ENCODE peak calls at places on chromosome 22, in nine cellular contexts. W is PC-9, V is fibroblast of lung, Q is HCT116, E is mesenchymal stem cell, G is K562, O is endothelial cell of umbilical vein, Y is hepatocyte, K is keratinocyte. P is an unnamed sample.

GRCh38 chr22:46576556-46577351 is 39.3 kb upstream of the CELSR1 start:
- DNase-seq in W (peak), V (peak), Q (no peak), E (peak), G (peak), O (no peak), Y (peak), K (no peak), P (peak)

GRCh38 chr22:26718488-26718887 is 61.1 kb downstream of the MIAT start:
- DNase-seq in W (no peak), V (no peak), Q (no peak), E (no peak), G (no peak), O (no peak), Y (no peak), K (no peak), P (no peak)

GRCh38 chr22:46028069-46028991 is 51.4 kb upstream of the WNT7B start:
- DNase-seq in W (no peak), V (no peak), Q (no peak), E (no peak), G (no peak), O (no peak), Y (no peak), K (no peak), P (no peak)

GRCh38 chr22:33381531-33382406 is 323.6 kb upstream of the SYN3 start:
- DNase-seq in W (no peak), V (no peak), Q (no peak), E (no peak), G (no peak), O (no peak), Y (no peak), K (no peak), P (no peak)

GRCh38 chr22:27116295-27116694 is 458.9 kb downstream of the MIAT start:
- DNase-seq in W (no peak), V (no peak), Q (no peak), E (no peak), G (no peak), O (no peak), Y (no peak), K (no peak), P (no peak)

GRCh38 chr22:46963672-46964545 is 201.5 kb downstream of the TBC1D22A start:
- DNase-seq in W (no peak), V (no peak), Q (no peak), E (no peak), G (no peak), O (peak), Y (no peak), K (no peak), P (no peak)

GRCh38 chr22:23509571-23510302 is 70.4 kb downstream of the IGLL1 start:
- DNase-seq in W (no peak), V (no peak), Q (no peak), E (peak), G (no peak), O (peak), Y (no peak), K (no peak), P (no peak)

GRCh38 chr22:32752326-32752725 is 49.2 kb upstream of the TIMP3 start:
- DNase-seq in W (no peak), V (no peak), Q (no peak), E (no peak), G (no peak), O (no peak), Y (no peak), K (no peak), P (no peak)

GRCh38 chr22:43128928-43129424 is 14.2 kb downstream of the MCAT start:
- DNase-seq in W (peak), V (no peak), Q (no peak), E (no peak), G (peak), O (no peak), Y (peak), K (no peak), P (no peak)

GRCh38 chr22:26673485-26673884 is 16.1 kb downstream of the MIAT start:
- DNase-seq in W (no peak), V (peak), Q (no peak), E (peak), G (peak), O (no peak), Y (peak), K (peak), P (no peak)

GRCh38 chr22:50326225-50326958 is 420 bp downstream of the DENND6B start:
- DNase-seq in W (no peak), V (no peak), Q (no peak), E (no peak), G (no peak), O (no peak), Y (no peak), K (no peak), P (no peak)

GRCh38 chr22:30557243-30557642 is 10.7 kb upstream of the SEC14L6 start:
- DNase-seq in W (no peak), V (no peak), Q (no peak), E (no peak), G (no peak), O (no peak), Y (no peak), K (no peak), P (peak)

GRCh38 chr22:27420817-27421361 is 380.7 kb downstream of the MN1 start:
- DNase-seq in W (peak), V (peak), Q (no peak), E (no peak), G (no peak), O (peak), Y (peak), K (peak), P (no peak)

GRCh38 chr22:30190619-30191018 is 55.9 kb downstream of the LIF start:
- DNase-seq in W (no peak), V (no peak), Q (no peak), E (no peak), G (no peak), O (no peak), Y (no peak), K (no peak), P (no peak)

GRCh38 chr22:36027579-36027959 is 1.1 kb downstream of the RBFOX2 start:
- DNase-seq in W (no peak), V (no peak), Q (no peak), E (peak), G (no peak), O (no peak), Y (peak), K (no peak), P (no peak)

GRCh38 chr22:38755155-38755910 is 465 bp downstream of the SUN2 start:
- DNase-seq in W (peak), V (peak), Q (no peak), E (peak), G (peak), O (peak), Y (peak), K (no peak), P (peak)

GRCh38 chr22:25069758-25070461 is 117.4 kb downstream of the KIAA1671 start:
- DNase-seq in W (no peak), V (no peak), Q (no peak), E (peak), G (no peak), O (peak), Y (no peak), K (no peak), P (no peak)

GRCh38 chr22:46107089-46107664 is 43.1 kb upstream of the PPARA start:
- DNase-seq in W (no peak), V (no peak), Q (no peak), E (no peak), G (no peak), O (no peak), Y (no peak), K (no peak), P (no peak)

GRCh38 chr22:49321477-49322055 is 506.1 kb downstream of the BRD1 start:
- DNase-seq in W (no peak), V (no peak), Q (no peak), E (no peak), G (no peak), O (no peak), Y (no peak), K (no peak), P (peak)

GRCh38 chr22:49330421-49331222 is 497.1 kb downstream of the BRD1 start:
- DNase-seq in W (no peak), V (no peak), Q (no peak), E (no peak), G (no peak), O (no peak), Y (no peak), K (no peak), P (no peak)

GRCh38 chr22:41831383-41831782 is 1.5 kb upstream of the SREBF2 start:
- DNase-seq in W (no peak), V (peak), Q (no peak), E (peak), G (no peak), O (peak), Y (no peak), K (no peak), P (no peak)

GRCh38 chr22:41833369-41834004 is 582 bp downstream of the SREBF2 start:
- DNase-seq in W (peak), V (peak), Q (no peak), E (peak), G (peak), O (peak), Y (peak), K (no peak), P (no peak)

GRCh38 chr22:41830174-41830573 is 2.7 kb upstream of the SREBF2 start:
- DNase-seq in W (no peak), V (no peak), Q (no peak), E (no peak), G (no peak), O (no peak), Y (no peak), K (no peak), P (peak)

GRCh38 chr22:41832553-41833368 is at the start of gene SREBF2:
- DNase-seq in W (peak), V (peak), Q (peak), E (peak), G (peak), O (peak), Y (peak), K (peak), P (peak)

GRCh38 chr22:41831828-41832552 is 915 bp upstream of the SREBF2 start:
- DNase-seq in W (no peak), V (no peak), Q (no peak), E (no peak), G (no peak), O (no peak), Y (no peak), K (no peak), P (no peak)
- H2AFZ ChIP-seq in W (peak), V (peak), Q (no peak), E (peak), G (peak), O (peak), Y (no peak), K (peak), P (no peak)

DNA sequence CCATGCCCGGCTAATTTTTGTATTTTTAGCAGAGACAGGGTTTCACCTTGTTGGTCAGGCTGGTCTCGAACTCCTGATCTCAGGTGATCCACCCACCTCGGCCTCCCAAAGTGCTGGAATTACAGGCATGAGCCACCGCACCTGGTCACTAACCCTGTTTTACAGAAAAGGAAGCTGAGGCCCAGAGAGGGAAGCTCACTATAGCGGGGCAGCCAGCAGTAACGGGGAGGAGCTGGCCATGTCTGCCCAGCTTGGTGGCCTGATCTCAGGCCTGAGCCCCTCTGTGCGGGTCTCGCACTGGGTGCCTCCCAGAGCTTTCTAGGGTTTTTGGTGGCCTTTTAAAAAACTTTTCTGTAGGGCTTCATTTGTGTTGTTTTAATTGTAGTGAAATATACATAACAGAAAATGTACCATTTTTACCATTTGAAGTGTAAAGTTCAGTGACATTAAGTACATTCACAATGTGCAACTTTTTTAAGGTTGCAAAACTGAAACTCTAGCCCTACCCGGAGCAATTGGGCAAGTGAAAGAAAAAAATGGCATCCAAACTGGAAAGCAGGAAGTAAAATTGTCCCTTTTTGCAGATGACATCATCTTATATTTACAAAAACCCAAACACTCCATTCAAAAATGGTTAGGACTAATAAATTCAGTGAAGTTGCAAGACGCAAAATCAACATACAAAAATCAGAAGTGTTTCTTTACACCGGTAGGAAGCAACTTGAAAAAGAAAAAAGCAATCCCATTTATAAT is 14.5 kb upstream of the CYTH4 start:
- DNase-seq in W (no peak), V (peak), Q (no peak), E (peak), G (no peak), O (no peak), Y (no peak), K (no peak), P (peak)
- H2AFZ ChIP-seq in W (peak), V (no peak), Q (no peak), E (no peak), G (peak), O (peak), Y (no peak), K (no peak), P (no peak)

GRCh38 chr22:17272511-17272991 is 53.3 kb upstream of the ADA2 start:
- DNase-seq in W (no peak), V (no peak), Q (no peak), E (no peak), G (no peak), O (no peak), Y (no peak), K (no peak), P (peak)
- H2AFZ ChIP-seq in W (no peak), V (no peak), Q (no peak), E (no peak), G (no peak), O (no peak), Y (no peak), K (no peak), P (peak)

DNA sequence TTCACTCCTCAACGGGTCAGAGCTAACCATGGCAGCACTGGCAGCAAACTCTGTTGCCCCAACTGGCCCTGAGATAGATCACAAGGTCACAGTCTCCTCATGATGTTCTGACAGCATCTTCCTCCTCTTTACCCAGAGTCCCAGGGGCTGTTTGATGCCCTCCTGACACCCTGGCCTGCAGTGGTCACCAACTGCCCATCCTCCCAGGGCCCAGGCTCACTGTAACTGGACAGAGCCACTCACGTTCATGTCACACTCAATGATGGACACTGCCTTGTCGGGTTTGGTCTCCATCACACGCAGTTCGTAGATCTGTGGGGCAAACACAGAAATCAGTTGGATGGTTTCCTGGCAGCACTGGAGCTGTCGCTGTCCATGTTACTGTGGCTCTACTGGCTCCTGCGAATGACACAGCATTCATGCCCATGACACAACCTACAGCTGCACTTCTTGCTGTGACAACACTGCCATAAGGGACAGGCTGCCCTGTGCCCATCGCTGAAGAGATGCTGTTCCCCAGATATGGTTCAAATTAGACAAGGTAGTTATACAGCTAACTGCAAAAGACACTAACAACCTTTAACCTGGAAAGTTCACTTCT is 10.4 kb upstream of the C22orf39 start:
- DNase-seq in W (no peak), V (no peak), Q (no peak), E (no peak), G (no peak), O (no peak), Y (no peak), K (no peak), P (no peak)
- H2AFZ ChIP-seq in W (no peak), V (no peak), Q (no peak), E (no peak), G (no peak), O (no peak), Y (no peak), K (no peak), P (no peak)

GRCh38 chr22:44523981-44524759 is 26.1 kb upstream of the RTL6 start:
- DNase-seq in W (no peak), V (peak), Q (no peak), E (peak), G (no peak), O (no peak), Y (peak), K (no peak), P (peak)
- H2AFZ ChIP-seq in W (no peak), V (no peak), Q (no peak), E (peak), G (no peak), O (no peak), Y (no peak), K (no peak), P (no peak)

GRCh38 chr22:22397875-22398524 is 110.5 kb downstream of the ZNF280B start:
- DNase-seq in W (no peak), V (no peak), Q (no peak), E (no peak), G (no peak), O (no peak), Y (no peak), K (no peak), P (no peak)
- H2AFZ ChIP-seq in W (no peak), V (no peak), Q (peak), E (no peak), G (no peak), O (no peak), Y (no peak), K (no peak), P (no peak)